ENCODE peak calls at places on chromosomes 4 and X, in ten cellular contexts. B is activated CD8-positive, alpha-beta memory T cell treated with anti-CD3 and anti-CD28 coated beads for 4 hours; A is germinal center; W is AML-193; D is naive thymus-derived CD8-positive, alpha-beta T cell; M is brain microvascular endothelial cell; G is right lobe of liver; E is NCI-H510A; S is cardiac fibroblast; Z is omental fat pad. L is an unnamed sample.

GRCh38 chr4:61468091-61468720 is 268.1 kb downstream of the ADGRL3 start:
- DNase-seq in B (no peak), A (no peak), W (peak), D (no peak), M (peak), G (no peak), E (no peak), S (peak), Z (no peak), L (no peak)

GRCh38 chr4:7824218-7824617 is 115.4 kb downstream of the AFAP1 start:
- DNase-seq in B (no peak), A (no peak), W (no peak), D (no peak), M (no peak), G (no peak), E (no peak), S (peak), Z (no peak), L (no peak)

GRCh38 chrX:31147175-31147574 is 75.3 kb upstream of the FTHL17 start:
- DNase-seq in B (no peak), A (no peak), W (no peak), D (no peak), M (no peak), G (no peak), E (no peak), S (no peak), Z (no peak), L (no peak)

GRCh38 chrX:39205467-39205866 is 404.2 kb downstream of the MID1IP1 start:
- DNase-seq in B (no peak), A (no peak), W (no peak), D (no peak), M (no peak), G (no peak), E (no peak), S (no peak), Z (no peak), L (no peak)

GRCh38 chr4:17512973-17513665 is 1.2 kb upstream of the QDPR start:
- DNase-seq in B (no peak), A (no peak), W (no peak), D (no peak), M (no peak), G (no peak), E (no peak), S (no peak), Z (no peak), L (no peak)

GRCh38 chrX:47145408-47146120 is 543 bp downstream of the RBM10 start:
- DNase-seq in B (no peak), A (peak), W (no peak), D (no peak), M (no peak), G (no peak), E (no peak), S (no peak), Z (no peak), L (no peak)

GRCh38 chrX:150157291-150157690 is 205.8 kb upstream of the MAMLD1 start:
- DNase-seq in B (no peak), A (no peak), W (no peak), D (no peak), M (no peak), G (no peak), E (no peak), S (no peak), Z (no peak), L (no peak)

GRCh38 chr4:38314663-38315062 is 349.3 kb upstream of the KLF3 start:
- DNase-seq in B (no peak), A (no peak), W (no peak), D (no peak), M (no peak), G (peak), E (peak), S (no peak), Z (no peak), L (peak)

GRCh38 chr4:102610007-102610406 is 108.8 kb downstream of the NFKB1 start:
- DNase-seq in B (no peak), A (no peak), W (peak), D (no peak), M (peak), G (no peak), E (no peak), S (peak), Z (no peak), L (no peak)

GRCh38 chr4:152956650-152957436 is 20.7 kb downstream of the FHDC1 start:
- DNase-seq in B (no peak), A (no peak), W (no peak), D (no peak), M (peak), G (no peak), E (no peak), S (peak), Z (no peak), L (no peak)

GRCh38 chr4:65580551-65580950 is 89.7 kb downstream of the EPHA5 start:
- DNase-seq in B (no peak), A (no peak), W (no peak), D (no peak), M (no peak), G (no peak), E (no peak), S (peak), Z (no peak), L (no peak)

GRCh38 chr4:6019316-6020263 is 1.4 kb upstream of the C4orf50 start:
- DNase-seq in B (no peak), A (peak), W (peak), D (no peak), M (peak), G (no peak), E (no peak), S (peak), Z (no peak), L (no peak)

L was measured in pancreas.